ENCODE peak calls at places on chromosome 5, in four cellular contexts. One of them, this sample, is unnamed.

GRCh38 chr5:153827407-153827806 is 211.3 kb downstream of the FAM114A2 start:
- DNase-seq in activated CD4-positive, alpha-beta T cell treated with anti-CD3 and anti-CD28 coated beads for 48 hours: no peak
- DNase-seq in prostate gland: no peak
- DNase-seq in RWPE2: no peak
- DNase-seq in this sample: no peak

GRCh38 chr5:8058626-8059180 is 189.8 kb downstream of the MTRR start:
- DNase-seq in activated CD4-positive, alpha-beta T cell treated with anti-CD3 and anti-CD28 coated beads for 48 hours: no peak
- DNase-seq in prostate gland: no peak
- DNase-seq in RWPE2: no peak
- DNase-seq in this sample: no peak

GRCh38 chr5:10876345-10876744 is 115.3 kb upstream of the DAP start:
- DNase-seq in activated CD4-positive, alpha-beta T cell treated with anti-CD3 and anti-CD28 coated beads for 48 hours: no peak
- DNase-seq in prostate gland: no peak
- DNase-seq in RWPE2: no peak
- DNase-seq in this sample: no peak

GRCh38 chr5:122187426-122187825 is 58.1 kb downstream of the ZNF474 start:
- DNase-seq in activated CD4-positive, alpha-beta T cell treated with anti-CD3 and anti-CD28 coated beads for 48 hours: no peak
- DNase-seq in prostate gland: no peak
- DNase-seq in RWPE2: no peak
- DNase-seq in this sample: no peak

GRCh38 chr5:176470539-176470938 is 22.4 kb downstream of the FAF2 start:
- DNase-seq in activated CD4-positive, alpha-beta T cell treated with anti-CD3 and anti-CD28 coated beads for 48 hours: no peak
- DNase-seq in prostate gland: no peak
- DNase-seq in RWPE2: no peak
- DNase-seq in this sample: no peak

GRCh38 chr5:147737921-147738320 is 44.6 kb downstream of the JAKMIP2 start:
- DNase-seq in activated CD4-positive, alpha-beta T cell treated with anti-CD3 and anti-CD28 coated beads for 48 hours: no peak
- DNase-seq in prostate gland: no peak
- DNase-seq in RWPE2: no peak
- DNase-seq in this sample: no peak

GRCh38 chr5:23274156-23274555 is 233.3 kb upstream of the PRDM9 start:
- DNase-seq in activated CD4-positive, alpha-beta T cell treated with anti-CD3 and anti-CD28 coated beads for 48 hours: no peak
- DNase-seq in prostate gland: no peak
- DNase-seq in RWPE2: no peak
- DNase-seq in this sample: no peak

GRCh38 chr5:174231961-174232487 is 186.5 kb downstream of the NSG2 start:
- DNase-seq in activated CD4-positive, alpha-beta T cell treated with anti-CD3 and anti-CD28 coated beads for 48 hours: no peak
- DNase-seq in prostate gland: no peak
- DNase-seq in RWPE2: no peak
- DNase-seq in this sample: no peak

GRCh38 chr5:56172225-56172624 is 60.9 kb downstream of the ANKRD55 start:
- DNase-seq in activated CD4-positive, alpha-beta T cell treated with anti-CD3 and anti-CD28 coated beads for 48 hours: no peak
- DNase-seq in prostate gland: no peak
- DNase-seq in RWPE2: no peak
- DNase-seq in this sample: no peak

GRCh38 chr5:37738057-37738691 is 101.7 kb downstream of the GDNF start:
- DNase-seq in activated CD4-positive, alpha-beta T cell treated with anti-CD3 and anti-CD28 coated beads for 48 hours: peak
- DNase-seq in prostate gland: no peak
- DNase-seq in RWPE2: no peak
- DNase-seq in this sample: no peak

GRCh38 chr5:13625616-13626198 is 318.8 kb downstream of the DNAH5 start:
- DNase-seq in activated CD4-positive, alpha-beta T cell treated with anti-CD3 and anti-CD28 coated beads for 48 hours: no peak
- DNase-seq in prostate gland: no peak
- DNase-seq in RWPE2: no peak
- DNase-seq in this sample: no peak

GRCh38 chr5:132256086-132256782 is 1.3 kb upstream of the PDLIM4 start:
- DNase-seq in activated CD4-positive, alpha-beta T cell treated with anti-CD3 and anti-CD28 coated beads for 48 hours: no peak
- DNase-seq in prostate gland: no peak
- DNase-seq in RWPE2: peak
- DNase-seq in this sample: peak

GRCh38 chr5:109956884-109957283 is 267.2 kb downstream of the MAN2A1 start:
- DNase-seq in activated CD4-positive, alpha-beta T cell treated with anti-CD3 and anti-CD28 coated beads for 48 hours: no peak
- DNase-seq in prostate gland: no peak
- DNase-seq in RWPE2: no peak
- DNase-seq in this sample: no peak

GRCh38 chr5:8396756-8397155 is 527.8 kb downstream of the MTRR start:
- DNase-seq in activated CD4-positive, alpha-beta T cell treated with anti-CD3 and anti-CD28 coated beads for 48 hours: no peak
- DNase-seq in prostate gland: no peak
- DNase-seq in RWPE2: no peak
- DNase-seq in this sample: no peak

GRCh38 chr5:115274584-115274983 is 11.9 kb upstream of the PGGT1B start:
- DNase-seq in activated CD4-positive, alpha-beta T cell treated with anti-CD3 and anti-CD28 coated beads for 48 hours: no peak
- DNase-seq in prostate gland: no peak
- DNase-seq in RWPE2: no peak
- DNase-seq in this sample: no peak

GRCh38 chr5:8458038-8458383 is 589.1 kb downstream of the MTRR start:
- DNase-seq in activated CD4-positive, alpha-beta T cell treated with anti-CD3 and anti-CD28 coated beads for 48 hours: peak
- DNase-seq in prostate gland: no peak
- DNase-seq in RWPE2: peak
- DNase-seq in this sample: no peak

GRCh38 chr5:172455511-172456061 is 1.3 kb upstream of the SH3PXD2B start:
- DNase-seq in activated CD4-positive, alpha-beta T cell treated with anti-CD3 and anti-CD28 coated beads for 48 hours: no peak
- DNase-seq in prostate gland: no peak
- DNase-seq in RWPE2: peak
- DNase-seq in this sample: no peak

GRCh38 chr5:38944282-38944681 is 98.5 kb downstream of the OSMR start:
- DNase-seq in activated CD4-positive, alpha-beta T cell treated with anti-CD3 and anti-CD28 coated beads for 48 hours: no peak
- DNase-seq in prostate gland: no peak
- DNase-seq in RWPE2: no peak
- DNase-seq in this sample: no peak

GRCh38 chr5:10601246-10602030 is 37.6 kb downstream of the ANKRD33B start:
- DNase-seq in activated CD4-positive, alpha-beta T cell treated with anti-CD3 and anti-CD28 coated beads for 48 hours: no peak
- DNase-seq in prostate gland: peak
- DNase-seq in RWPE2: peak
- DNase-seq in this sample: peak

GRCh38 chr5:76489877-76490688 is 87.0 kb downstream of the IQGAP2 start:
- DNase-seq in activated CD4-positive, alpha-beta T cell treated with anti-CD3 and anti-CD28 coated beads for 48 hours: no peak
- DNase-seq in prostate gland: no peak
- DNase-seq in RWPE2: no peak
- DNase-seq in this sample: no peak

GRCh38 chr5:177455661-177456590 is 9.3 kb downstream of the PRR7 start:
- DNase-seq in activated CD4-positive, alpha-beta T cell treated with anti-CD3 and anti-CD28 coated beads for 48 hours: peak
- DNase-seq in prostate gland: peak
- DNase-seq in RWPE2: peak
- DNase-seq in this sample: peak

GRCh38 chr5:170393235-170393634 is 4.1 kb upstream of the KCNMB1 start:
- DNase-seq in activated CD4-positive, alpha-beta T cell treated with anti-CD3 and anti-CD28 coated beads for 48 hours: peak
- DNase-seq in prostate gland: no peak
- DNase-seq in RWPE2: no peak
- DNase-seq in this sample: no peak

GRCh38 chr5:86979801-86980510 is 287.7 kb upstream of the RASA1 start:
- DNase-seq in activated CD4-positive, alpha-beta T cell treated with anti-CD3 and anti-CD28 coated beads for 48 hours: no peak
- DNase-seq in prostate gland: no peak
- DNase-seq in RWPE2: no peak
- DNase-seq in this sample: no peak

GRCh38 chr5:133527311-133527710 is 85.0 kb downstream of the FSTL4 start:
- DNase-seq in activated CD4-positive, alpha-beta T cell treated with anti-CD3 and anti-CD28 coated beads for 48 hours: no peak
- DNase-seq in prostate gland: no peak
- DNase-seq in RWPE2: no peak
- DNase-seq in this sample: no peak

GRCh38 chr5:143386725-143387124 is 16.8 kb downstream of the NR3C1 start:
- DNase-seq in activated CD4-positive, alpha-beta T cell treated with anti-CD3 and anti-CD28 coated beads for 48 hours: no peak
- DNase-seq in prostate gland: no peak
- DNase-seq in RWPE2: no peak
- DNase-seq in this sample: no peak

GRCh38 chr5:109939109-109939682 is 249.5 kb downstream of the MAN2A1 start:
- DNase-seq in activated CD4-positive, alpha-beta T cell treated with anti-CD3 and anti-CD28 coated beads for 48 hours: no peak
- DNase-seq in prostate gland: no peak
- DNase-seq in RWPE2: no peak
- DNase-seq in this sample: no peak

GRCh38 chr5:160488394-160488943 is 66.8 kb downstream of the PTTG1 start:
- DNase-seq in activated CD4-positive, alpha-beta T cell treated with anti-CD3 and anti-CD28 coated beads for 48 hours: no peak
- DNase-seq in prostate gland: no peak
- DNase-seq in RWPE2: no peak
- DNase-seq in this sample: no peak

GRCh38 chr5:95861221-95861857 is 38.8 kb upstream of the GLRX start:
- DNase-seq in activated CD4-positive, alpha-beta T cell treated with anti-CD3 and anti-CD28 coated beads for 48 hours: peak
- DNase-seq in prostate gland: peak
- DNase-seq in RWPE2: peak
- DNase-seq in this sample: peak

GRCh38 chr5:2921176-2921575 is 169.7 kb upstream of the IRX2 start:
- DNase-seq in activated CD4-positive, alpha-beta T cell treated with anti-CD3 and anti-CD28 coated beads for 48 hours: no peak
- DNase-seq in prostate gland: no peak
- DNase-seq in RWPE2: no peak
- DNase-seq in this sample: no peak

GRCh38 chr5:14039576-14039975 is 95.1 kb upstream of the DNAH5 start:
- DNase-seq in activated CD4-positive, alpha-beta T cell treated with anti-CD3 and anti-CD28 coated beads for 48 hours: no peak
- DNase-seq in prostate gland: no peak
- DNase-seq in RWPE2: no peak
- DNase-seq in this sample: no peak

GRCh38 chr5:30194595-30194994 is 998.9 kb upstream of the CDH6 start:
- DNase-seq in activated CD4-positive, alpha-beta T cell treated with anti-CD3 and anti-CD28 coated beads for 48 hours: no peak
- DNase-seq in prostate gland: no peak
- DNase-seq in RWPE2: no peak
- DNase-seq in this sample: no peak

This sample was measured in ureter.